ENCODE peak calls at places on chromosomes 13 and 19, in four cellular contexts. One of them, this sample, is unnamed.

GRCh38 chr13:44876782-44877324 is 112.4 kb downstream of the NUFIP1 start:
- DNase-seq in A549: peak
- DNase-seq in left ventricle myocardium inferior: no peak
- DNase-seq in ascending aorta: no peak
- DNase-seq in this sample: no peak

GRCh38 chr19:42279902-42280760 is 11.1 kb downstream of the CIC start:
- DNase-seq in A549: peak
- DNase-seq in left ventricle myocardium inferior: peak
- DNase-seq in ascending aorta: peak
- DNase-seq in this sample: peak

GRCh38 chr13:70249332-70250064 is 141.2 kb upstream of the KLHL1 start:
- DNase-seq in A549: peak
- DNase-seq in left ventricle myocardium inferior: no peak
- DNase-seq in ascending aorta: no peak
- DNase-seq in this sample: peak

GRCh38 chr13:111346281-111346680 is 25.8 kb downstream of the TEX29 start:
- DNase-seq in A549: no peak
- DNase-seq in left ventricle myocardium inferior: peak
- DNase-seq in ascending aorta: no peak
- DNase-seq in this sample: no peak

GRCh38 chr19:17347361-17347760 is 10.0 kb downstream of the GTPBP3 start:
- DNase-seq in A549: no peak
- DNase-seq in left ventricle myocardium inferior: no peak
- DNase-seq in ascending aorta: no peak
- DNase-seq in this sample: no peak

GRCh38 chr13:54185785-54186184 is 1157.2 kb downstream of the OLFM4 start:
- DNase-seq in A549: no peak
- DNase-seq in left ventricle myocardium inferior: no peak
- DNase-seq in ascending aorta: no peak
- DNase-seq in this sample: no peak

GRCh38 chr13:103272770-103273169 is 206.6 kb upstream of the SLC10A2 start:
- DNase-seq in A549: no peak
- DNase-seq in left ventricle myocardium inferior: no peak
- DNase-seq in ascending aorta: no peak
- DNase-seq in this sample: no peak

GRCh38 chr13:75803175-75803611 is 167.1 kb downstream of the LMO7 start:
- DNase-seq in A549: no peak
- DNase-seq in left ventricle myocardium inferior: no peak
- DNase-seq in ascending aorta: no peak
- DNase-seq in this sample: no peak

GRCh38 chr19:23437901-23438300 is 42.6 kb upstream of the ZNF91 start:
- DNase-seq in A549: no peak
- DNase-seq in left ventricle myocardium inferior: no peak
- DNase-seq in ascending aorta: no peak
- DNase-seq in this sample: no peak

GRCh38 chr13:102567857-102568256 is 28.9 kb upstream of the TPP2 start:
- DNase-seq in A549: no peak
- DNase-seq in left ventricle myocardium inferior: no peak
- DNase-seq in ascending aorta: no peak
- DNase-seq in this sample: no peak

GRCh38 chr19:1315470-1316166 is 29.9 kb downstream of the EFNA2 start:
- DNase-seq in A549: peak
- DNase-seq in left ventricle myocardium inferior: peak
- DNase-seq in ascending aorta: no peak
- DNase-seq in this sample: peak

GRCh38 chr13:22014469-22014868 is 343.6 kb downstream of the FGF9 start:
- DNase-seq in A549: peak
- DNase-seq in left ventricle myocardium inferior: no peak
- DNase-seq in ascending aorta: no peak
- DNase-seq in this sample: no peak

GRCh38 chr13:113669871-113670341 is 2.9 kb downstream of the GRK1 start:
- DNase-seq in A549: no peak
- DNase-seq in left ventricle myocardium inferior: peak
- DNase-seq in ascending aorta: no peak
- DNase-seq in this sample: no peak

GRCh38 chr13:27371932-27372331 is 52.5 kb upstream of the GTF3A start:
- DNase-seq in A549: no peak
- DNase-seq in left ventricle myocardium inferior: no peak
- DNase-seq in ascending aorta: no peak
- DNase-seq in this sample: no peak

GRCh38 chr19:6248341-6248740 is 31.4 kb downstream of the MLLT1 start:
- DNase-seq in A549: no peak
- DNase-seq in left ventricle myocardium inferior: no peak
- DNase-seq in ascending aorta: no peak
- DNase-seq in this sample: no peak

GRCh38 chr19:1258707-1259205 is 10.4 kb downstream of the MIDN start:
- DNase-seq in A549: peak
- DNase-seq in left ventricle myocardium inferior: no peak
- DNase-seq in ascending aorta: no peak
- DNase-seq in this sample: no peak

GRCh38 chr19:44857837-44858236 is 11.7 kb downstream of the NECTIN2 start:
- DNase-seq in A549: no peak
- DNase-seq in left ventricle myocardium inferior: no peak
- DNase-seq in ascending aorta: no peak
- DNase-seq in this sample: no peak

GRCh38 chr13:42320375-42320787 is 48.4 kb downstream of the AKAP11 start:
- DNase-seq in A549: no peak
- DNase-seq in left ventricle myocardium inferior: no peak
- DNase-seq in ascending aorta: no peak
- DNase-seq in this sample: no peak

GRCh38 chr13:110254151-110254679 is 52.7 kb downstream of the COL4A1 start:
- DNase-seq in A549: no peak
- DNase-seq in left ventricle myocardium inferior: no peak
- DNase-seq in ascending aorta: no peak
- DNase-seq in this sample: no peak

GRCh38 chr19:32041681-32042292 is 303.6 kb upstream of the ZNF507 start:
- DNase-seq in A549: peak
- DNase-seq in left ventricle myocardium inferior: peak
- DNase-seq in ascending aorta: no peak
- DNase-seq in this sample: peak

GRCh38 chr19:38034153-38034835 is 127.3 kb downstream of the SIPA1L3 start:
- DNase-seq in A549: no peak
- DNase-seq in left ventricle myocardium inferior: no peak
- DNase-seq in ascending aorta: no peak
- DNase-seq in this sample: peak

GRCh38 chr19:35986664-35987570 is 8.1 kb upstream of the SDHAF1 start:
- DNase-seq in A549: peak
- DNase-seq in left ventricle myocardium inferior: peak
- DNase-seq in ascending aorta: no peak
- DNase-seq in this sample: no peak

GRCh38 chr19:8034178-8034525 is 18.4 kb upstream of the CCL25 start:
- DNase-seq in A549: no peak
- DNase-seq in left ventricle myocardium inferior: no peak
- DNase-seq in ascending aorta: no peak
- DNase-seq in this sample: no peak

GRCh38 chr19:50431343-50432220 is 1.1 kb upstream of the MYBPC2 start:
- DNase-seq in A549: peak
- DNase-seq in left ventricle myocardium inferior: peak
- DNase-seq in ascending aorta: peak
- DNase-seq in this sample: peak

GRCh38 chr19:50433201-50434180 is 799 bp downstream of the MYBPC2 start:
- DNase-seq in A549: no peak
- DNase-seq in left ventricle myocardium inferior: no peak
- DNase-seq in ascending aorta: no peak
- DNase-seq in this sample: no peak

GRCh38 chr19:50432221-50432626 is 468 bp upstream of the MYBPC2 start:
- DNase-seq in A549: no peak
- DNase-seq in left ventricle myocardium inferior: no peak
- DNase-seq in ascending aorta: no peak
- DNase-seq in this sample: no peak

GRCh38 chr19:50430888-50431342 is 1.8 kb upstream of the MYBPC2 start:
- DNase-seq in A549: no peak
- DNase-seq in left ventricle myocardium inferior: no peak
- DNase-seq in ascending aorta: no peak
- DNase-seq in this sample: no peak

DNA sequence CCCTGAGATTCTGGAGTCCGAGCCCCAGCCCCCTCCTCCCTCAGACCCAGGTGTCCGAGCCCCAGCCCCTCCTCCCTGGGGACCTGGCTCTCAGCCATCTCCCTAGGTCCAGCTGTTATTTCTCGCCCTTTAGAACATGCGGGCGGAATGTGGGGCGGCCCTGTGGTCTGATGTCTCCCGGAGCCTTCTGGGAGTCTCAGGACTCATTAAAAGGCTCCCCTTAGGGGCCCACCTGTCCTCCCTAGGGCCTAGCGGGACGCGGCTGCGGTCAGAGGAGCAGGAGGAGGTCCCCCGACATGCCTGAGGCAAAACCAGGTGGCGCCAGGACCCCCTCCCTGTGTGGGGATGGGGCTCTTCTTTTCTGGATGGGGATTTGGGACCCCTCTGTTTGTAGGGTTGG is at the start of gene MYBPC2:
- DNase-seq in A549: no peak
- DNase-seq in left ventricle myocardium inferior: no peak
- DNase-seq in ascending aorta: no peak
- DNase-seq in this sample: no peak
- H3K27ac ChIP-seq in A549: peak
- H3K27ac ChIP-seq in left ventricle myocardium inferior: peak
- H3K27ac ChIP-seq in ascending aorta: peak
- H3K27ac ChIP-seq in this sample: no peak

DNA sequence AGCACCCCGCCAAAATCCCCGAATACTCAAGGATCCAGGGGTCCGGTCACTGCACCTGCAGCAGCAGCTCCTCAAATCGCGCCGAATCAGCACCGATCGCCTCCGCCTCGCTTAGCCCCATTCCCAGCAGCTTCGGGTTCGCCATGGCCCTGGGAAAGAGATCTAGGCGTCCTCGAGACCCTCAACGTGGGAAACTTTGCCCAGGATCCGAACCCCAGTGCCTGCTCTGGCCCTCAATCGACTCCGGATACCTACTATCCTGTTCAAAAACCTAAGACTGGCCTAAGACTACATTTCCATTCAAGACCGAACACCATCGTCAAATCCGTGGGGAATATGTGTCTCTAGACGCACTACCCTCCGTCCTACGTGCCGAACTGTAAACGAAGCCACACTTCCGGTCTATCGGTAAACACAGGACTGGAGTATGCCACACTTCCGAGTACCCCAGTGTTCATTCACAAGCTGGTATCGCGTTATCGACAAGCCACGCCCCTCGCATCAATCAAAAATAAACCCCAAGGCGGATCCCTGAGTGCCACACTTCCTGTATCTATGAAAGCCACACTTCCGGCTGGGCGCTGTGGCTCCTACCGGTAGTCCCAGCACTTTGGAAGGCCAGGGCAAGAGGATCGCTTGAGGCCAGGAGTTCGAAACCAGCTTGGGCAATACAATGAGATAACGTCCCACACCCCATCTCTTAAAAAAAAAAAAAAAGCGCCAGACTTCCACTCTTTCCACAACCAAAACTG is at the start of gene PIH1D1:
- DNase-seq in A549: peak
- DNase-seq in left ventricle myocardium inferior: peak
- DNase-seq in ascending aorta: peak
- DNase-seq in this sample: peak
- TF ChIP-seq CTCF in A549: no peak
- TF ChIP-seq CTCF in left ventricle myocardium inferior: peak
- TF ChIP-seq CTCF in ascending aorta: no peak
- TF ChIP-seq CTCF in this sample: peak

GRCh38 chr19:58330458-58330857 is 3.7 kb downstream of the ZSCAN22 start:
- DNase-seq in A549: no peak
- DNase-seq in left ventricle myocardium inferior: no peak
- DNase-seq in ascending aorta: no peak
- DNase-seq in this sample: peak

GRCh38 chr19:58328999-58329398 is 2.2 kb downstream of the ZSCAN22 start:
- DNase-seq in A549: peak
- DNase-seq in left ventricle myocardium inferior: no peak
- DNase-seq in ascending aorta: no peak
- DNase-seq in this sample: no peak

GRCh38 chr19:58326914-58327726 is at the start of gene ZSCAN22:
- DNase-seq in A549: peak
- DNase-seq in left ventricle myocardium inferior: peak
- DNase-seq in ascending aorta: peak
- DNase-seq in this sample: peak

GRCh38 chr19:58326501-58326913 is 287 bp upstream of the ZSCAN22 start:
- DNase-seq in A549: no peak
- DNase-seq in left ventricle myocardium inferior: no peak
- DNase-seq in ascending aorta: no peak
- DNase-seq in this sample: no peak

DNA sequence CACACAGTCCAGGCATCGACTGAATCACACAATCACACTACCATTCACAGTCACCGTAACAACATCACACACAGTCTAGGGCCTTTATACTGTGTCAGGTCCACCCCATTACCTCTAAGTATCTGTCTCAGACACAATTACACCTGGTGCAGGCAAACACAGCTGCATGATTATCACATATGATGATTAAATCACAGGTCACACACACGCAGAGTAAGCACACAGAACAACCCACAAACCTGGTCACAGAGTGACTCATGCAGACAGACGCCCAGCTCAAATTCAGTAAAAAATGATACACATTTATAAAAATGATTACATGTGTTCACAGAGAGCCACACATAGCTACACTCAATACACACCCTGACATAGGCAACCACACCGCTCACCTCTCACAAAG is 1.2 kb upstream of the ZSCAN22 start:
- DNase-seq in A549: no peak
- DNase-seq in left ventricle myocardium inferior: no peak
- DNase-seq in ascending aorta: no peak
- DNase-seq in this sample: peak
- H3K4me3 ChIP-seq in A549: no peak
- H3K4me3 ChIP-seq in left ventricle myocardium inferior: peak
- H3K4me3 ChIP-seq in ascending aorta: no peak
- H3K4me3 ChIP-seq in this sample: peak

GRCh38 chr13:107650081-107650701 is 565.1 kb downstream of the LIG4 start:
- DNase-seq in A549: peak
- DNase-seq in left ventricle myocardium inferior: peak
- DNase-seq in ascending aorta: no peak
- DNase-seq in this sample: peak

GRCh38 chr13:107644136-107644535 is 571.2 kb downstream of the LIG4 start:
- DNase-seq in A549: no peak
- DNase-seq in left ventricle myocardium inferior: no peak
- DNase-seq in ascending aorta: no peak
- DNase-seq in this sample: no peak

GRCh38 chr13:107649071-107649470 is 566.3 kb downstream of the LIG4 start:
- DNase-seq in A549: no peak
- DNase-seq in left ventricle myocardium inferior: no peak
- DNase-seq in ascending aorta: no peak
- DNase-seq in this sample: no peak
- H3K27ac ChIP-seq in A549: no peak
- H3K27ac ChIP-seq in left ventricle myocardium inferior: no peak
- H3K27ac ChIP-seq in ascending aorta: no peak
- H3K27ac ChIP-seq in this sample: no peak

GRCh38 chr19:12202250-12202649 is 39.4 kb downstream of the ZNF136 start:
- DNase-seq in A549: no peak
- DNase-seq in left ventricle myocardium inferior: peak
- DNase-seq in ascending aorta: no peak
- DNase-seq in this sample: no peak
- TF ChIP-seq CTCF in A549: no peak
- TF ChIP-seq CTCF in left ventricle myocardium inferior: peak
- TF ChIP-seq CTCF in ascending aorta: no peak
- TF ChIP-seq CTCF in this sample: no peak

This sample was measured in brain microvascular endothelial cell.